ENCODE peak calls at places on chromosome 7, in four cellular contexts. N, A, F and C are unnamed samples.

GRCh38 chr7:150466477-150466876 is 16.0 kb downstream of the GIMAP8 start:
- DNase-seq in A (no peak), N (no peak), F (no peak), C (no peak)

GRCh38 chr7:4225352-4225751 is 456.7 kb upstream of the FOXK1 start:
- DNase-seq in F (no peak), A (no peak), N (no peak), C (no peak)

GRCh38 chr7:70093496-70093895 is 495.2 kb downstream of the AUTS2 start:
- DNase-seq in F (no peak), A (no peak), N (no peak), C (no peak)

GRCh38 chr7:55185941-55186609 is 167.3 kb downstream of the EGFR start:
- DNase-seq in N (peak; percentile 24), F (no peak), A (peak; percentile 78), C (no peak)

GRCh38 chr7:116030626-116031276 is at the start of gene TFEC:
- DNase-seq in F (no peak), A (no peak), N (no peak), C (no peak)

GRCh38 chr7:140698477-140698876 is 2.0 kb downstream of the NDUFB2 start:
- DNase-seq in N (no peak), A (no peak), F (no peak), C (no peak)

GRCh38 chr7:133633055-133633454 is 380.2 kb downstream of the EXOC4 start:
- DNase-seq in N (no peak), F (no peak), A (no peak), C (no peak)

GRCh38 chr7:923108-924041 is 31.1 kb downstream of the ADAP1 start:
- DNase-seq in F (peak; percentile 81), N (peak; percentile 66), A (no peak), C (no peak)

GRCh38 chr7:24705481-24705954 is 51.7 kb downstream of the GSDME start:
- DNase-seq in A (no peak), N (no peak), F (no peak), C (no peak)

GRCh38 chr7:117097860-117098259 is 144.6 kb downstream of the ST7 start:
- DNase-seq in A (peak; percentile 58), F (no peak), N (no peak), C (no peak)

GRCh38 chr7:519429-519973 is at the start of gene PDGFA:
- DNase-seq in A (no peak), N (peak; percentile 64), F (no peak), C (peak; percentile 42)

GRCh38 chr7:6268909-6269306 is 3.5 kb downstream of the CYTH3 start:
- DNase-seq in A (no peak), F (no peak), N (no peak), C (no peak)

GRCh38 chr7:30845426-30846135 is 66.1 kb upstream of the AQP1 start:
- DNase-seq in F (no peak), N (no peak), A (no peak), C (no peak)

GRCh38 chr7:43729924-43730248 is 563 bp upstream of the COA1 start:
- DNase-seq in A (no peak), F (no peak), N (no peak), C (no peak)
- TF ChIP-seq BHLHE40 in A (no peak), F (no peak), N (no peak), C (no peak)

DNA sequence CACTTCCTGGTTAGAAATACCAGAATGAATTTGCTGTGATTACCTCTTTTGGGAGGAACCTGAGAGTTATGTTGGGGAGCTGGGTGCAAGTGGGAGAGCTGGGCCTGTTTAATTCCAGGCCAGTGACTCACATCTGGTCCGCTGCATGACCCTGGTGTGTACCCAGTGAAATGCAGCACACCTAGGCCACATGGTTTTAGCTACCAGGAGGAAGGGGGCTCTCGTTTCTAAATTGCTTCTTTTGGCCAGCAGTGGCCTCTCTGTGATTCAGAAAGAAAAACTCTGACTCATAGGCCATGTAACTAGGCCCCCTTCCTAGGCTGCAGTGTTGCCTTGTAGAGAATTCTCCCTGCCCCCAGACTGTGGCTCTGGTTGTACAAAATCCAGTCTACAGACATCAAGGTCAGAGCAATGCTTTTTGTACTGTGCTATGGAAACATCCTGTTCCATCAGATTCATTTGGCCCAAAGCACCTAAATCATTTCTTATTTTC is 6.7 kb downstream of the AGFG2 start:
- DNase-seq in N (peak; percentile 75), F (peak; percentile 83), A (peak; percentile 95), C (no peak)
- TF ChIP-seq TARDBP in N (no peak), F (no peak), A (no peak), C (no peak)

GRCh38 chr7:44884553-44885393 is 557 bp downstream of the PURB start:
- DNase-seq in A (no peak), F (no peak), N (peak; percentile 70), C (peak; percentile 20)
- TF ChIP-seq BHLHE40 in A (no peak), F (no peak), N (no peak), C (no peak)

DNA sequence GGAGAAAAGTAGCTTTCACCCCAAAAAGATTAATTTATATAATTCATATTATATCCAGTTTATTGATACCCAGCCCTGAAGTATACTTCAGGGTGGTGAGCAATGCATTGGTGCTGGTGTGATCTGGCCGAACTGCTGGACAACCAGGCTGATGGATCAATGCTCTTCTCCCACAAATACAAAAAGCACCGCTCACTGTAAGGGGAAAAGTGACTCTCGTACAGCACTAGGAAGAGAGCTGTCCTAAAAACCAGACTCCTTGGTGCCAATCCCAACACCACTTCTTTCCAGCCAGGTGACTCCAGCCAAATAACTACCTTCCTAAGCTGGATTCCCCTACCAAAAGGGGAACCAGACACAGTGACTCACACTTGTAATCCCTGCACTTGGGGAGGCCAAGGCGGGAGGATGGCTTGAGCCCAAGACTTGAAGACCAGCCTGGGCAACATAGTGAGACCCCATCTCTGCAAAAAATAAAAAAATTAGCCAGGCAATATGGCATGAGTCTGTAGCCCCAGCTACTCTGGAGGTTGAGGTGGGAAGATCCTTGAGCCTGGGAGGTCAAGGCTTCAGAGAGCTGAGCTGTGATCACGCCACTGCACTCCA is 13.1 kb upstream of the TNPO3 start:
- DNase-seq in F (no peak), A (no peak), N (peak; percentile 52), C (no peak)
- TF ChIP-seq TARDBP in F (no peak), A (no peak), N (no peak), C (no peak)

GRCh38 chr7:155571581-155572345 is 25.4 kb upstream of the CNPY1 start:
- DNase-seq in F (no peak), A (no peak), N (no peak), C (no peak)

GRCh38 chr7:155577509-155577905 is 31.1 kb upstream of the CNPY1 start:
- DNase-seq in F (no peak), A (no peak), N (no peak), C (no peak)

GRCh38 chr7:155576416-155576815 is 30.1 kb upstream of the CNPY1 start:
- DNase-seq in N (no peak), F (no peak), A (no peak), C (no peak)

GRCh38 chr7:155576900-155577508 is 30.6 kb upstream of the CNPY1 start:
- DNase-seq in N (no peak), A (no peak), F (no peak), C (no peak)

DNA sequence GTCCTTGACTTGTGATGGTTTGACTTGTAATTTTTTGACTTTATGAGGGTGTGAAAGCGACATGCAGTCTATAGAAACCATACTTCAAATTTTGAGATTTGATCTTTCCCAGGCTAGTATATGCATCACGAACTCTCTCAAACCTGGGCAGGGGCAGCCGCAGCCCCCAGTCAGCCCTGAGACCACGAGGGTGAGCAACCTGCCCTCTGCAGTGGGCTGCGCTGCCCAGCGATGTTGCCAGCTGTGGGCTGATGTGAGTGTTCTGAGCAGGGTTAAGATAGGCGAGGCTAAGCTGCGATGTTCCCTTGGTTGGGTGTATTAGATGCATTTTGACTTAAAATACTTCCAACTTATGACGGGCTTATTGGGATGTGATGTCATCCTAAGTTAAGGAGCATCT is 28.2 kb upstream of the CNPY1 start:
- DNase-seq in F (no peak), A (no peak), N (no peak), C (no peak)
- TF ChIP-seq BHLHE40 in F (no peak), A (no peak), N (no peak), C (no peak)

GRCh38 chr7:7911339-7911738 is 57.3 kb upstream of the GLCCI1 start:
- DNase-seq in F (no peak), A (peak; percentile 94), N (no peak), C (no peak)

GRCh38 chr7:7909376-7909775 is 59.2 kb upstream of the GLCCI1 start:
- DNase-seq in N (no peak), F (no peak), A (no peak), C (no peak)

GRCh38 chr7:7913506-7913905 is 55.1 kb upstream of the GLCCI1 start:
- DNase-seq in N (no peak), A (peak; percentile 20), F (no peak), C (no peak)

GRCh38 chr7:7912937-7913336 is 55.7 kb upstream of the GLCCI1 start:
- DNase-seq in N (no peak), F (no peak), A (no peak), C (no peak)

GRCh38 chr7:7911756-7912155 is 56.8 kb upstream of the GLCCI1 start:
- DNase-seq in N (no peak), F (no peak), A (no peak), C (no peak)
- TF ChIP-seq TARDBP in N (no peak), F (no peak), A (no peak), C (no peak)

GRCh38 chr7:45625714-45626440 is 51.7 kb downstream of the ADCY1 start:
- DNase-seq in N (no peak), F (no peak), A (no peak), C (no peak)
- TF ChIP-seq BHLHE40 in N (no peak), F (no peak), A (no peak), C (no peak)

GRCh38 chr7:144606231-144606630 is 202.7 kb upstream of the NOBOX start:
- DNase-seq in F (no peak), N (no peak), A (no peak), C (no peak)
- TF ChIP-seq TARDBP in F (no peak), N (no peak), A (no peak), C (no peak)

GRCh38 chr7:73864981-73865711 is 4.2 kb downstream of the TMEM270 start:
- DNase-seq in A (no peak), N (no peak), F (no peak), C (no peak)

GRCh38 chr7:73869011-73869785 is 8.2 kb downstream of the TMEM270 start:
- DNase-seq in N (no peak), F (no peak), A (no peak), C (no peak)

GRCh38 chr7:73866446-73866767 is 5.4 kb downstream of the TMEM270 start:
- DNase-seq in F (no peak), N (no peak), A (no peak), C (no peak)

GRCh38 chr7:73870041-73870492 is 9.1 kb downstream of the TMEM270 start:
- DNase-seq in N (no peak), F (no peak), A (peak; percentile 59), C (no peak)

DNA sequence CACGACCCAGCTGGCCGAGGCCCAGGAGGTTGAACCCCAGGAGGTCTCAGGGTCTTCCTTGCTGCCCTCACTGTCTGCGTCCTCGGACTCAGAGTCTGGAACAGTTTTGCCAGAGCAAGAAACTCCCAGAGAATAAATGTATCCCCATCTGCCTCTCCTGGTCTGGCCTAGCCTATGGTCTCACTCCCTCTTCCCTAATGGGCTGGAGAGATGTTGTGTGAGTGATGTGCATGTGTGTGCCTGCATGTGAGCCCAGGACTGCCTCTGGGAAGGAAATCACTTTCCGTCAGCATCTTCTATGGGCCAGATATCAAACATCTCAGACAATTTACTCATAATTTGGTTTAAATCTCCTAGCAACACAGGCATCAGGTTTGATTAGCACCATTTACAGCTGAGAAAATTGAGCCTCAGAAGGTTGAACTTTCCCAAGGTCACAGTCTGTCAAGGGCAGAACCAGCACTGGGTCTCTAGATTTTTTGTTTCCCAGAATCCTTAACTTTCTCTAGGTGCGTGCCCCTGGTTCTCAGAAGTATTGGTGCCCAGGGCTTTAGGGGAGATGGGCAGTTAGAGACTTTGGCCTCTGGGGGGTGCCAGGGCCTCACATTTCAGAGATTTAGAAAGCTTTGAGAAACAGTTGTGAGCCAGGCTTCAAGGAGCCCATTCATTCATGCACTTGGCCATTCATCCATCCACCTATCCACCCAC is 4.9 kb downstream of the TMEM270 start:
- DNase-seq in A (peak; percentile 34), N (peak; percentile 61), F (no peak), C (no peak)
- TF ChIP-seq BHLHE40 in A (no peak), N (no peak), F (no peak), C (no peak)